ENCODE peak calls at places on chromosomes 11 and 22, in six cellular contexts. Q is mesenchymal stem cell, A is H1, P is trophoblast cell, N is mesendoderm, X is H9. L is an unnamed sample.
A peak's percentile ranks its signal among the peaks of the same experiment; 100 is the strongest.

GRCh38 chr11:120500414-120500936 is 11.1 kb upstream of the GRIK4 start:
- DNase-seq in P (no peak), A (no peak), N (peak; percentile 48), Q (no peak), X (peak; percentile 43), L (no peak)

GRCh38 chr11:47324520-47324919 is 28.0 kb downstream of the MYBPC3 start:
- DNase-seq in Q (no peak), X (no peak), P (no peak), N (no peak), A (no peak), L (no peak)

GRCh38 chr11:102429691-102430090 is 22.9 kb downstream of the TMEM123 start:
- DNase-seq in N (no peak), A (no peak), P (no peak), Q (no peak), X (no peak), L (no peak)

GRCh38 chr11:126198648-126199047 is 12.8 kb downstream of the RPUSD4 start:
- DNase-seq in A (no peak), Q (no peak), X (no peak), P (no peak), N (no peak), L (no peak)

GRCh38 chr22:19930537-19931486 is 10.8 kb upstream of the COMT start:
- DNase-seq in A (no peak), N (no peak), Q (no peak), P (no peak), X (no peak), L (peak; percentile 10)

GRCh38 chr22:50308986-50309600 is 1.6 kb upstream of the PLXNB2 start:
- DNase-seq in A (no peak), Q (peak; percentile 43), P (no peak), X (no peak), N (no peak), L (no peak)

GRCh38 chr22:49230194-49230577 is 597.5 kb downstream of the BRD1 start:
- DNase-seq in A (no peak), P (no peak), Q (no peak), X (peak; percentile 54), N (peak; percentile 63), L (no peak)

GRCh38 chr11:22657101-22657694 is 9.2 kb upstream of the GAS2 start:
- DNase-seq in A (no peak), X (no peak), Q (no peak), P (no peak), N (peak; percentile 26), L (no peak)

GRCh38 chr22:22201185-22201924 is 43.2 kb upstream of the VPREB1 start:
- DNase-seq in P (peak; percentile 67), A (peak; percentile 19), Q (peak; percentile 43), N (peak; percentile 58), X (peak; percentile 60), L (peak; percentile 24)

GRCh38 chr11:88886796-88887195 is 179.0 kb downstream of the GRM5 start:
- DNase-seq in X (peak; percentile 43), A (peak; percentile 1), Q (no peak), N (peak; percentile 64), P (peak; percentile 62), L (peak; percentile 46)

GRCh38 chr11:27201454-27202302 is 161.1 kb downstream of the BBOX1 start:
- DNase-seq in X (no peak), A (no peak), P (peak; percentile 33), Q (peak; percentile 80), N (no peak), L (peak; percentile 48)

GRCh38 chr11:67563354-67564114 is 20.1 kb upstream of the GSTP1 start:
- DNase-seq in Q (peak; percentile 89), P (peak; percentile 98), X (no peak), N (peak; percentile 91), A (no peak), L (peak; percentile 96)

GRCh38 chr11:108498046-108498815 is at the start of gene POGLUT3:
- DNase-seq in A (peak; percentile 19), P (peak; percentile 71), X (peak; percentile 56), Q (peak; percentile 67), N (peak; percentile 68), L (peak; percentile 49)

GRCh38 chr11:6040874-6041273 is 10.3 kb upstream of the OR56A1 start:
- DNase-seq in N (no peak), P (no peak), A (no peak), Q (no peak), X (no peak), L (no peak)

GRCh38 chr22:20648306-20648903 is 125.5 kb upstream of the SERPIND1 start:
- DNase-seq in Q (no peak), N (peak; percentile 21), A (no peak), X (peak; percentile 10), P (no peak), L (no peak)

GRCh38 chr11:123838659-123839058 is 32.5 kb upstream of the OR6M1 start:
- DNase-seq in X (no peak), A (no peak), Q (no peak), N (no peak), P (peak; percentile 3), L (no peak)

GRCh38 chr11:24412722-24413121 is 84.1 kb upstream of the LUZP2 start:
- DNase-seq in Q (no peak), A (no peak), X (no peak), N (no peak), P (no peak), L (no peak)

GRCh38 chr11:42913731-42914130 is 398.1 kb upstream of the API5 start:
- DNase-seq in X (no peak), P (no peak), Q (no peak), N (no peak), A (no peak), L (no peak)
- H2BK5ac ChIP-seq in X (no peak overlapping the region), P (no peak overlapping the region), Q (no peak overlapping the region), N (no peak overlapping the region), A (no peak overlapping the region), L (no peak overlapping the region)

DNA sequence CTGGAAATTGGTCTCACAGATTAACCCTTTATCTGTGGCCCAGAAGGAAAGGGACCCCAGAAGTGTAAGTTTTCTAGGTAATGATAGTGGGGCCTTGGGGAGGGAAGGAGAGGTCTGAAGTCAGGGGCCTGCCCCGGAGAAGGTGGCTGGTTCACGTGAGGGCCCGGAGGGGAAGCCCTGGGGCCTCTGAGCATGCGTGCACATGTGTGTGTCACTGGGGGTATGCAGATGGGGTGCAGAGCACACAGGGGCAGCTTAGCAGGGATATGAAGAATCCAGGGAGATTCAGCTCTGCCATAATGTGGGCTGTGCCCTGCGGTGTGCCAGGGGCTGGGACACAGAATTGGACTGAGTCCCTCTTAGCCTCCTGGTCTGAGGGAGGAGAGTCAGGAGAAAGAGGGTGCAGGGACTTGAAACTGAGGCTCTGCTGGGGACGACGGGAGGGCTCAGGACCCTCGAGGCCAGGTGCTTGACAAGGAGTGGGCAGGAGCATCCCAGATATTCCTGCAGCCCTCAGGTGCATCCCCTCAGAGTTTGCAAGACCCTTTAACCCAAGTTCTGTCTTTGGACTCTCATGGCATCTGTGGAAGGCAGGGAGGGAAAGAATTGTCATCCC is 15.5 kb downstream of the MYO7A start:
- DNase-seq in N (no peak), P (no peak), X (no peak), Q (no peak), A (no peak), L (no peak)
- H3K27me3 ChIP-seq in N (no peaks in the 10 kb centered on the region), P (peaks cover 4% of the 10 kb centered on the region), X (no peaks in the 10 kb centered on the region), Q (peaks cover 8% of the 10 kb centered on the region), A (no peaks in the 10 kb centered on the region), L (peaks cover 37% of the 10 kb centered on the region)

GRCh38 chr11:69375316-69376154 is 81.6 kb downstream of the MYEOV start:
- DNase-seq in N (no peak), Q (no peak), A (no peak), X (no peak), P (no peak), L (no peak)

GRCh38 chr11:69377029-69377952 is 83.3 kb downstream of the MYEOV start:
- DNase-seq in A (no peak), X (no peak), Q (no peak), P (no peak), N (no peak), L (no peak)

GRCh38 chr11:69374110-69374981 is 80.4 kb downstream of the MYEOV start:
- DNase-seq in N (no peak), Q (no peak), P (no peak), X (peak; percentile 45), A (no peak), L (no peak)

GRCh38 chr11:69377953-69378302 is 84.0 kb downstream of the MYEOV start:
- DNase-seq in A (no peak), N (no peak), X (no peak), P (no peak), Q (no peak), L (no peak)

DNA sequence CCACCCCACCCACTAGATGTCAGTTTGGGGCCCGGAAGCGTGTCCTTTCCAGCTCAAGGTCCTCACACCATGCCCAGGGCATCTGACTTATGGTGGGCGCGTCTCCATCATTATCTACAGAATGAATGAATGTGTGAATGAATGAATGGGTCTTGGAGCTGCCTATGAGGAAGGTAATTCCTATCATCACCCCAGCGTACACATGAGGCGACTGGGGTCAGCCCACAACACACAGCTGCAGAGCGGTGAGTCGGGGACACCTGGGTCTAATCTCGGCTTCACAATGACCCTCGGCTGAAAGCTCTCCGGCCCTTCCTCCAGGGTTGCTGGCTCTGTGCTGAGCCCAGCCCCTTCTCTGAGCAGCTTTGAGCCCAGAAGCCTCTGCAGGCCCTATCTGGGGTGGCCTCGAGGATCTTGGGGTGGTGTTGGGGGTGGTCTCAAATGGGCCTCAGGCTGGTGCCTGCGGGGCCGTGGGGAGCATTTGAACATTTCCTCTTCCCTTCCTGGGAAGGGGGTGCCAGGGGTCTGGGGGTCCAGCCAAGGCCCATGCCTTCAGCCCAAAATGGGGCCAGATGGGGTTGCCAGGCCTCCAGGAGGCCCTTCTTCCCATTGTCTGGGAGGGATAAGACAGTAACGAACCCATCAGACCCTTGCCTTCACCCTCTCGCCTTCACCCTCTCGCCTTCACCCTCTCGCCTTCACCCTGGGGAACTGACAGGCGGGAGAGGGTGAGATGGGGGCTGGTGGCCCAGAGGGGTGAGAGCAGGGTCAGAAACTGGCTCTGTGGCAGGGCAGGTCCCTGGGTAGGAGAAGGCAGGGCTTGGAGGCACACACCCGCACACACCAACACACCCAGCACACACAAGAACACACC is 82.4 kb downstream of the MYEOV start:
- DNase-seq in X (no peak), Q (no peak), N (no peak), A (no peak), P (no peak), L (no peak)
- H2BK5ac ChIP-seq in X (no peak overlapping the region), Q (no peak overlapping the region), N (no peak overlapping the region), A (no peak overlapping the region), P (no peak overlapping the region), L (no peak overlapping the region)

GRCh38 chr22:45972868-45973212 is 4.1 kb downstream of the WNT7B start:
- DNase-seq in P (no peak), X (no peak), N (no peak), Q (no peak), A (no peak), L (no peak)
- H3K27me3 ChIP-seq in P (peaks cover 52% of the 10 kb centered on the region), X (peaks cover 71% of the 10 kb centered on the region), N (peaks cover 66% of the 10 kb centered on the region), Q (peaks cover 13% of the 10 kb centered on the region), A (peaks cover 100% of the 10 kb centered on the region), L (peaks cover 67% of the 10 kb centered on the region)

DNA sequence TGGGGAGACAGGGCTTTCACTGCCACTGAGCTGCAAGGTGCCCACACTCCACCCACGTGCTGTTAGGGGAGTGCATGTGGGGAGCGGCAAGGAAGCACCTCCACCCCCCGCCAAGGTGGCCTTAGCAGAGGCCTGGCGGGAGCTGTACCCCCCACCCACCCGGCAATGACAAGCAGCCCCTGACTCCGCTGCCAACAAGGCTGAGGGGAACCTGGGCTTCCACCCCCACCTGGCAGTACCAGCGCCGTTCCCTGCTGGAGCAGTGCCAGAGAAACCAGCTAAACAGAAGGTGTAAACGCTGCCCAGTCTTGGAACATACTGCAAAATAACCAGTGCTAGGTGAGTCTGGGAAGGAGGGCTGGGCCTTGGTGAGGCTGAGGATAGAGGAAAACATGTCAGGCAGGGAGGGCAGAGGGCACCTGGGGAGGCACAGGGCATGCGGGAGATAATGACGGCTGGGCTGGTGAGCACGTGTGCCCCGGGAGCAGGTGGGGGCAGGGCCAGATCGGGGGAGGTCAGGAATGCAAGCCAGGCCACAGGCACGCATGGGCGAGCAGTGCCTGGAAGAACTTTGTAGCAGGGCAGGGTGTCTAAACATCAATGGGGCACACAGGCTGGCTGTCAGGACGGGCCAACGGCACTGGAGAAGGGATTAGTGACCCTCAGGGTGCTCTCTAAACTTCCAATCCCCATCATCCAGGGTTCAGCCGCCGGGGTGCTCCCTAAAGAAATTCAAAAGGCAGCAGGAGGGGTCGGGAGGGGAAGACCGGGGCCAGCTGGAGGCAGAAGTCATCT is 6.6 kb downstream of the CERK start:
- DNase-seq in X (peak; percentile 54), N (peak; percentile 59), Q (peak; percentile 58), A (no peak), P (no peak), L (no peak)
- H2BK5ac ChIP-seq in X (no peak overlapping the region), N (no peak overlapping the region), Q (no peak overlapping the region), A (peak overlapping the region; percentile 10), P (no peak overlapping the region), L (no peak overlapping the region)